ENCODE peak calls at places on chromosome 5, in six cellular contexts. U is transverse colon; M is erythroblast; Y is stimulated activated CD4-positive, alpha-beta T cell treated with anti-CD3 and anti-CD28 coated beads, Interleukin-1b, Interleukin-23, amount 100 ng/mL, for 1 hour; X is uterus; W is Calu3. K is an unnamed sample.

GRCh38 chr5:133814152-133814551 is 154.3 kb downstream of the C5orf15 start:
- DNase-seq in U (no peak), W (no peak), X (no peak), M (no peak), Y (no peak), K (peak)

GRCh38 chr5:148998174-148998797 is 64.6 kb downstream of the SH3TC2 start:
- DNase-seq in W (peak), X (no peak), Y (no peak), M (peak), U (no peak), K (peak)

GRCh38 chr5:146007270-146007669 is 70.9 kb downstream of the SH3RF2 start:
- DNase-seq in X (no peak), U (no peak), M (no peak), Y (no peak), W (no peak), K (peak)

GRCh38 chr5:74367241-74367733 is 273.2 kb downstream of the ENC1 start:
- DNase-seq in W (no peak), M (no peak), U (no peak), Y (no peak), X (no peak), K (no peak)

GRCh38 chr5:108753331-108753730 is 5.6 kb downstream of the FER start:
- DNase-seq in X (no peak), U (no peak), M (no peak), W (no peak), Y (no peak), K (peak)

GRCh38 chr5:103915081-103915480 is 352.5 kb upstream of the NUDT12 start:
- DNase-seq in X (no peak), U (no peak), W (no peak), Y (no peak), M (no peak), K (peak)

GRCh38 chr5:180908998-180909731 is 10.2 kb downstream of the BTNL8 start:
- DNase-seq in M (no peak), U (no peak), W (no peak), Y (no peak), X (no peak), K (no peak)

GRCh38 chr5:135660826-135661555 is 82.2 kb upstream of the CXCL14 start:
- DNase-seq in U (no peak), Y (no peak), X (no peak), M (no peak), W (no peak), K (peak)

GRCh38 chr5:82045526-82046267 is 73.9 kb downstream of the ATG10 start:
- DNase-seq in Y (no peak), U (no peak), M (no peak), X (no peak), W (no peak), K (peak)

GRCh38 chr5:176737746-176738699 is 72.3 kb upstream of the UNC5A start:
- DNase-seq in U (no peak), W (no peak), Y (no peak), M (no peak), X (no peak), K (no peak)

GRCh38 chr5:96975656-96976055 is 39.8 kb downstream of the LNPEP start:
- DNase-seq in U (no peak), W (no peak), Y (no peak), X (no peak), M (no peak), K (peak)

GRCh38 chr5:125703616-125704015 is 719.6 kb upstream of the GRAMD2B start:
- DNase-seq in Y (no peak), X (no peak), U (no peak), M (no peak), W (no peak), K (no peak)

GRCh38 chr5:113574417-113574816 is 60.9 kb downstream of the YTHDC2 start:
- DNase-seq in W (peak), X (no peak), U (no peak), Y (no peak), M (peak), K (peak)

GRCh38 chr5:149152317-149152746 is 11.0 kb downstream of the ABLIM3 start:
- DNase-seq in U (no peak), M (no peak), Y (no peak), W (peak), X (no peak), K (peak)

GRCh38 chr5:172952034-172952511 is 7.2 kb upstream of the RPL26L1 start:
- DNase-seq in U (no peak), X (no peak), M (no peak), Y (no peak), W (no peak), K (peak)

GRCh38 chr5:175820230-175820629 is 51.1 kb upstream of the CPLX2 start:
- DNase-seq in M (no peak), U (no peak), W (no peak), Y (no peak), X (no peak), K (no peak)

GRCh38 chr5:154474267-154474956 is 3.6 kb downstream of the HAND1 start:
- DNase-seq in X (no peak), U (no peak), Y (no peak), M (no peak), W (no peak), K (no peak)

GRCh38 chr5:111950660-111951059 is 193.7 kb upstream of the NREP start:
- DNase-seq in Y (no peak), W (no peak), U (no peak), M (no peak), X (no peak), K (peak)

GRCh38 chr5:105587963-105588662 is 2025.5 kb upstream of the NUDT12 start:
- DNase-seq in Y (no peak), M (peak), W (no peak), U (no peak), X (no peak), K (no peak)

GRCh38 chr5:180207593-180207992 is 1.4 kb downstream of the RASGEF1C start:
- DNase-seq in M (no peak), U (no peak), X (no peak), W (no peak), Y (no peak), K (no peak)

GRCh38 chr5:102554092-102554491 is 55.3 kb upstream of the SLCO6A1 start:
- DNase-seq in Y (no peak), W (no peak), X (no peak), M (no peak), U (no peak), K (no peak)

GRCh38 chr5:73451218-73452130 is 2.9 kb upstream of the FOXD1 start:
- DNase-seq in X (no peak), W (peak), U (peak), M (peak), Y (peak), K (peak)

GRCh38 chr5:134026521-134027202 is 21.9 kb upstream of the VDAC1 start:
- DNase-seq in W (peak), U (peak), X (no peak), M (peak), Y (no peak), K (peak)

GRCh38 chr5:150300496-150301169 is 2.1 kb downstream of the ARSI start:
- DNase-seq in W (no peak), X (no peak), U (no peak), M (no peak), Y (no peak), K (no peak)

GRCh38 chr5:21823588-21823987 is 1029.6 kb downstream of the CDH12 start:
- DNase-seq in Y (no peak), U (no peak), W (no peak), M (no peak), X (no peak), K (no peak)

GRCh38 chr5:121288781-121289180 is 562.9 kb upstream of the FTMT start:
- DNase-seq in W (no peak), Y (no peak), X (no peak), U (no peak), M (no peak), K (no peak)

GRCh38 chr5:141849371-141850182 is 28.6 kb downstream of the PCDH1 start:
- DNase-seq in U (peak), X (peak), M (peak), Y (peak), W (peak), K (peak)

GRCh38 chr5:94025788-94026473 is 284.5 kb upstream of the POU5F2 start:
- DNase-seq in W (no peak), U (no peak), Y (no peak), X (no peak), M (no peak), K (no peak)

GRCh38 chr5:435961-436640 is 6.9 kb upstream of the EXOC3 start:
- DNase-seq in Y (no peak), U (peak), X (peak), W (peak), M (no peak), K (peak)

GRCh38 chr5:138177936-138178515 is 404 bp downstream of the BRD8 start:
- DNase-seq in U (peak), M (peak), W (peak), Y (no peak), X (no peak), K (peak)

GRCh38 chr5:143023447-143024096 is 253.4 kb downstream of the ARHGAP26 start:
- DNase-seq in U (peak), W (no peak), Y (no peak), X (peak), M (no peak), K (peak)

GRCh38 chr5:50738864-50739263 is 72.4 kb downstream of the PARP8 start:
- DNase-seq in W (no peak), M (no peak), U (no peak), Y (no peak), X (no peak), K (no peak)

GRCh38 chr5:155193483-155194107 is 180.0 kb downstream of the KIF4B start:
- DNase-seq in Y (no peak), M (no peak), W (no peak), X (no peak), U (no peak), K (no peak)

GRCh38 chr5:174418809-174419522 is 305.4 kb upstream of the MSX2 start:
- DNase-seq in Y (no peak), M (no peak), U (peak), X (no peak), W (peak), K (peak)

GRCh38 chr5:169404223-169404622 is 103.3 kb upstream of the SLIT3 start:
- DNase-seq in X (no peak), Y (no peak), M (no peak), W (no peak), U (no peak), K (peak)

GRCh38 chr5:137629646-137630045 is 106.2 kb downstream of the KLHL3 start:
- DNase-seq in W (peak), Y (no peak), X (no peak), M (peak), U (no peak), K (peak)

GRCh38 chr5:67156976-67157583 is 39.5 kb downstream of the CD180 start:
- DNase-seq in X (no peak), U (peak), W (peak), Y (no peak), M (peak), K (peak)

GRCh38 chr5:107248065-107248695 is 422.6 kb downstream of the EFNA5 start:
- DNase-seq in Y (no peak), X (no peak), M (peak), W (peak), U (peak), K (peak)

GRCh38 chr5:83256091-83256775 is 178.9 kb downstream of the XRCC4 start:
- DNase-seq in X (no peak), U (no peak), M (no peak), Y (no peak), W (no peak), K (peak)